ENCODE peak calls at places on chromosomes 11 and 22, in seven cellular contexts. H is effector CD4-positive, alpha-beta T cell; Z is tibial nerve; X is glomerular endothelial cell; S is cardiac muscle cell; B is stimulated activated CD4-positive, alpha-beta T cell treated with anti-CD3 and anti-CD28 coated beads, Interleukin-12 subunit alpha, Interleukin-12 subunit beta, amount 100 ng/mL, for 4 hours; O is HuH-7. L is an unnamed sample.

GRCh38 chr11:67483901-67484665 is 1.3 kb downstream of the AIP start:
- DNase-seq in H (peak), Z (no peak), X (no peak), S (no peak), B (no peak), O (no peak), L (no peak)

GRCh38 chr11:109480251-109480650 is 58.3 kb downstream of the C11orf87 start:
- DNase-seq in H (no peak), Z (no peak), X (no peak), S (peak), B (no peak), O (no peak), L (no peak)

GRCh38 chr11:119306373-119306890 is 10.5 kb downstream of the MCAM start:
- DNase-seq in H (no peak), Z (peak), X (no peak), S (no peak), B (no peak), O (no peak), L (no peak)

GRCh38 chr11:120576606-120577005 is 65.1 kb downstream of the GRIK4 start:
- DNase-seq in H (no peak), Z (no peak), X (no peak), S (no peak), B (no peak), O (no peak), L (no peak)

GRCh38 chr11:64841592-64842365 is 2.7 kb downstream of the CDC42BPG start:
- DNase-seq in H (no peak), Z (no peak), X (no peak), S (no peak), B (no peak), O (no peak), L (no peak)

GRCh38 chr11:17933710-17934109 is 79.1 kb downstream of the SERGEF start:
- DNase-seq in H (no peak), Z (no peak), X (no peak), S (no peak), B (no peak), O (no peak), L (no peak)

GRCh38 chr11:1456596-1457325 is 29.8 kb downstream of the MOB2 start:
- DNase-seq in H (no peak), Z (no peak), X (no peak), S (no peak), B (no peak), O (no peak), L (no peak)

GRCh38 chr22:42651134-42651533 is 1.9 kb upstream of the CYB5R3 start:
- DNase-seq in H (no peak), Z (no peak), X (no peak), S (no peak), B (no peak), O (no peak), L (no peak)

GRCh38 chr11:36195496-36196346 is 93.5 kb downstream of the COMMD9 start:
- DNase-seq in H (no peak), Z (no peak), X (no peak), S (no peak), B (no peak), O (no peak), L (peak)

GRCh38 chr11:114501901-114502300 is 57.8 kb downstream of the NXPE1 start:
- DNase-seq in H (no peak), Z (no peak), X (no peak), S (no peak), B (no peak), O (no peak), L (no peak)

GRCh38 chr11:64744544-64745218 is 739 bp upstream of the RASGRP2 start:
- DNase-seq in H (peak), Z (no peak), X (no peak), S (peak), B (no peak), O (no peak), L (no peak)